ENCODE peak calls at places on chromosomes 3 and 15, in five cellular contexts. W, J, A, U and L are unnamed samples.

GRCh38 chr15:58346361-58346760 is 85.4 kb upstream of the LIPC start:
- DNase-seq in W (no peak), J (no peak), A (no peak), U (no peak), L (no peak)

GRCh38 chr3:187445352-187445751 is 77.2 kb downstream of the RTP4 start:
- DNase-seq in W (no peak), J (no peak), A (no peak), U (no peak), L (no peak)

GRCh38 chr3:147409143-147410121 is at the start of gene ZIC1:
- DNase-seq in W (no peak), J (no peak), A (no peak), U (no peak), L (no peak)

GRCh38 chr3:123818921-123819429 is 65.2 kb downstream of the MYLK start:
- DNase-seq in W (no peak), J (no peak), A (peak; percentile 64), U (no peak), L (no peak)

GRCh38 chr15:85579011-85579701 is 198.8 kb downstream of the AKAP13 start:
- DNase-seq in W (no peak), J (no peak), A (peak; percentile 37), U (no peak), L (no peak)

GRCh38 chr15:81531141-81531592 is 157.2 kb upstream of the TMC3 start:
- DNase-seq in W (no peak), J (no peak), A (no peak), U (no peak), L (no peak)

GRCh38 chr3:14210281-14210670 is 31.7 kb downstream of the LSM3 start:
- DNase-seq in W (no peak), J (no peak), A (no peak), U (no peak), L (no peak)

GRCh38 chr15:59376735-59377134 is 4.1 kb upstream of the MYO1E start:
- DNase-seq in W (peak; percentile 51), J (no peak), A (no peak), U (no peak), L (no peak)

GRCh38 chr3:17091895-17092294 is 207.1 kb downstream of the PLCL2 start:
- DNase-seq in W (no peak), J (no peak), A (no peak), U (no peak), L (no peak)

GRCh38 chr3:184361932-184362667 is 590 bp downstream of the POLR2H start:
- DNase-seq in W (peak; percentile 87), J (no peak), A (peak; percentile 79), U (peak; percentile 25), L (peak; percentile 61)

GRCh38 chr3:71185733-71186455 is 397.6 kb downstream of the FOXP1 start:
- DNase-seq in W (peak; percentile 67), J (no peak), A (no peak), U (no peak), L (no peak)

GRCh38 chr3:61736506-61736905 is 175.1 kb downstream of the PTPRG start:
- DNase-seq in W (no peak), J (no peak), A (no peak), U (no peak), L (no peak)

GRCh38 chr3:61774279-61774890 is 213.0 kb downstream of the PTPRG start:
- DNase-seq in W (no peak), J (no peak), A (no peak), U (no peak), L (no peak)

GRCh38 chr3:171972965-171973364 is 66.4 kb upstream of the FNDC3B start:
- DNase-seq in W (no peak), J (peak; percentile 46), A (no peak), U (no peak), L (no peak)

GRCh38 chr15:34583399-34584320 is at the start of gene GOLGA8B:
- DNase-seq in W (peak; percentile 89), J (peak; percentile 75), A (peak; percentile 45), U (peak; percentile 72), L (peak; percentile 25)

GRCh38 chr3:184560992-184561328 is 625 bp upstream of the EPHB3 start:
- DNase-seq in W (no peak), J (no peak), A (no peak), U (no peak), L (no peak)

GRCh38 chr3:131216801-131217200 is 164.8 kb upstream of the NUDT16 start:
- DNase-seq in W (no peak), J (no peak), A (peak; percentile 66), U (no peak), L (no peak)

GRCh38 chr3:31980530-31981205 is 394 bp downstream of the OSBPL10 start:
- DNase-seq in W (peak; percentile 89), J (peak; percentile 64), A (peak; percentile 80), U (no peak), L (no peak)

GRCh38 chr3:178439504-178439903 is 96.7 kb upstream of the KCNMB2 start:
- DNase-seq in W (no peak), J (no peak), A (peak; percentile 39), U (no peak), L (no peak)

GRCh38 chr15:74768771-74769342 is 13.0 kb upstream of the CSK start:
- DNase-seq in W (peak; percentile 81), J (peak; percentile 67), A (peak; percentile 81), U (peak; percentile 52), L (no peak)

GRCh38 chr3:183766107-183766506 is 59.3 kb downstream of the MAP6D1 start:
- DNase-seq in W (no peak), J (no peak), A (no peak), U (no peak), L (no peak)